ENCODE peak calls at places on chromosomes 6 and 20, in four cellular contexts. H is IMR-90, X is H9, N is mesenchymal stem cell. Q is an unnamed sample.

GRCh38 chr6:169166896-169167580 is 86.6 kb downstream of the THBS2 start:
- DNase-seq in H (no peak), X (no peak), N (no peak), Q (no peak)

GRCh38 chr6:42294759-42295158 is 77.1 kb upstream of the MRPS10 start:
- DNase-seq in H (peak; percentile 76), X (no peak), N (peak; percentile 81), Q (no peak)

GRCh38 chr20:39588148-39588757 is 626.1 kb downstream of the DHX35 start:
- DNase-seq in H (no peak), X (no peak), N (no peak), Q (no peak)

GRCh38 chr6:48061630-48062029 is 49.4 kb downstream of the PTCHD4 start:
- DNase-seq in H (peak; percentile 12), X (no peak), N (peak; percentile 30), Q (no peak)

GRCh38 chr6:95589826-95590570 is 12.7 kb downstream of the MANEA start:
- DNase-seq in H (no peak), X (no peak), N (no peak), Q (no peak)

GRCh38 chr6:128067446-128068109 is 166.7 kb upstream of the THEMIS start:
- DNase-seq in H (no peak), X (peak; percentile 17), N (no peak), Q (no peak)

GRCh38 chr6:118746100-118746874 is 94.9 kb upstream of the CEP85L start:
- DNase-seq in H (no peak), X (no peak), N (no peak), Q (no peak)

GRCh38 chr6:157020398-157021266 is 243.5 kb downstream of the ARID1B start:
- DNase-seq in H (peak; percentile 67), X (peak; percentile 49), N (peak; percentile 79), Q (no peak)

GRCh38 chr20:59831901-59832240 is 101.6 kb downstream of the SYCP2 start:
- DNase-seq in H (no peak), X (no peak), N (no peak), Q (no peak)

GRCh38 chr20:44207066-44207723 is 3.4 kb downstream of the OSER1 start:
- DNase-seq in H (peak; percentile 35), X (no peak), N (no peak), Q (no peak)

GRCh38 chr6:45388328-45388727 is 10.6 kb upstream of the SUPT3H start:
- DNase-seq in H (peak; percentile 45), X (no peak), N (no peak), Q (no peak)

GRCh38 chr6:148608211-148608951 is 138.4 kb upstream of the UST start:
- DNase-seq in H (peak; percentile 19), X (no peak), N (peak; percentile 42), Q (no peak)

GRCh38 chr6:166330612-166331011 is 11.7 kb downstream of the SFT2D1 start:
- DNase-seq in H (peak; percentile 23), X (peak; percentile 97), N (peak; percentile 40), Q (peak; percentile 51)

GRCh38 chr6:1672379-1672778 is 62.7 kb downstream of the FOXC1 start:
- DNase-seq in H (peak; percentile 31), X (no peak), N (no peak), Q (no peak)

GRCh38 chr20:21516861-21517565 is 3.1 kb upstream of the NKX2-2 start:
- DNase-seq in H (no peak), X (peak; percentile 55), N (no peak), Q (no peak)

GRCh38 chr6:116329156-116329555 is 41.6 kb upstream of the DSE start:
- DNase-seq in H (peak; percentile 38), X (no peak), N (peak; percentile 42), Q (no peak)

GRCh38 chr20:33651562-33652048 is 10.5 kb upstream of the C20orf144 start:
- DNase-seq in H (no peak), X (no peak), N (no peak), Q (no peak)

GRCh38 chr6:160238786-160239751 is 19.6 kb downstream of the SLC22A2 start:
- DNase-seq in H (no peak), X (no peak), N (no peak), Q (no peak)

GRCh38 chr20:20255104-20255503 is 112.8 kb upstream of the INSM1 start:
- DNase-seq in H (no peak), X (no peak), N (no peak), Q (no peak)

GRCh38 chr6:22519237-22519636 is 50.1 kb upstream of the HDGFL1 start:
- DNase-seq in H (no peak), X (no peak), N (no peak), Q (no peak)

GRCh38 chr6:31680226-31680840 is 534 bp downstream of the LY6G5C start:
- DNase-seq in H (no peak), X (no peak), N (no peak), Q (no peak)

GRCh38 chr6:170147056-170147787 is 143.7 kb downstream of the DLL1 start:
- DNase-seq in H (no peak), X (no peak), N (no peak), Q (no peak)

GRCh38 chr6:125004198-125004597 is 42.0 kb downstream of the RNF217 start:
- DNase-seq in H (no peak), X (no peak), N (peak; percentile 20), Q (no peak)

GRCh38 chr6:157768304-157768703 is 54.7 kb upstream of the SNX9 start:
- DNase-seq in H (no peak), X (no peak), N (no peak), Q (no peak)

GRCh38 chr6:144415014-144415413 is 129.9 kb downstream of the UTRN start:
- DNase-seq in H (peak; percentile 90), X (no peak), N (peak; percentile 80), Q (no peak)

GRCh38 chr6:52393780-52394179 is 26.4 kb upstream of the EFHC1 start:
- DNase-seq in H (no peak), X (no peak), N (no peak), Q (no peak)

GRCh38 chr20:6058684-6059295 is 4.9 kb upstream of the LRRN4 start:
- DNase-seq in H (no peak), X (no peak), N (peak; percentile 71), Q (no peak)

GRCh38 chr6:25951296-25952032 is 11.1 kb upstream of the TRIM38 start:
- DNase-seq in H (no peak), X (no peak), N (no peak), Q (no peak)

GRCh38 chr6:30263734-30264133 is 50.5 kb upstream of the TRIM26 start:
- DNase-seq in H (peak; percentile 72), X (no peak), N (peak; percentile 54), Q (no peak)

GRCh38 chr20:33731693-33732165 is at the start of gene ZNF341:
- DNase-seq in H (peak; percentile 76), X (peak; percentile 90), N (peak; percentile 83), Q (peak; percentile 91)

GRCh38 chr6:53038148-53038547 is 27.1 kb upstream of the FBXO9 start:
- DNase-seq in H (peak; percentile 43), X (no peak), N (peak; percentile 21), Q (no peak)

GRCh38 chr6:91117550-91117949 is 530.7 kb upstream of the MAP3K7 start:
- DNase-seq in H (no peak), X (no peak), N (no peak), Q (no peak)

GRCh38 chr6:4884646-4885427 is 108.6 kb downstream of the CDYL start:
- DNase-seq in H (no peak), X (no peak), N (no peak), Q (no peak)

GRCh38 chr20:24465730-24466129 is 3.7 kb upstream of the SYNDIG1 start:
- DNase-seq in H (no peak), X (no peak), N (no peak), Q (no peak)

GRCh38 chr6:108597601-108598315 is 37.0 kb downstream of the FOXO3 start:
- DNase-seq in H (peak; percentile 38), X (no peak), N (peak; percentile 29), Q (no peak)

GRCh38 chr20:21571841-21572690 is 58.2 kb upstream of the NKX2-2 start:
- DNase-seq in H (no peak), X (no peak), N (peak; percentile 1), Q (peak; percentile 24)

GRCh38 chr6:7727150-7727950 is 1.5 kb downstream of the BMP6 start:
- DNase-seq in H (no peak), X (peak; percentile 67), N (peak; percentile 36), Q (peak; percentile 47)
- H4K8ac ChIP-seq in H (no peak overlapping the region), X (no peak overlapping the region), N (no peak overlapping the region), Q (no peak overlapping the region)

GRCh38 chr6:14732226-14732844 is 513.5 kb upstream of the JARID2 start:
- DNase-seq in H (no peak), X (no peak), N (no peak), Q (no peak)
- H3K4me2 ChIP-seq in H (peak overlapping the region; percentile 8), X (no peak overlapping the region), N (no peak overlapping the region), Q (no peak overlapping the region)

GRCh38 chr20:3470208-3470626 is 601 bp upstream of the ATRN start:
- DNase-seq in H (no peak), X (no peak), N (no peak), Q (no peak)

GRCh38 chr20:3473324-3473723 is 2.5 kb downstream of the ATRN start:
- DNase-seq in H (no peak), X (no peak), N (no peak), Q (no peak)

GRCh38 chr20:3471397-3472021 is 691 bp downstream of the ATRN start:
- DNase-seq in H (no peak), X (no peak), N (peak; percentile 2), Q (no peak)

GRCh38 chr20:3472105-3472504 is 1.3 kb downstream of the ATRN start:
- DNase-seq in H (no peak), X (no peak), N (no peak), Q (no peak)

GRCh38 chr20:3470627-3471396 is at the start of gene ATRN:
- DNase-seq in H (peak; percentile 89), X (peak; percentile 81), N (peak; percentile 90), Q (peak; percentile 84)
- H3K18ac ChIP-seq in H (peak within 1 kb of the TSS; percentile 84), X (peak within 1 kb of the TSS; percentile 12), N (peak within 1 kb of the TSS; percentile 96), Q (peak within 1 kb of the TSS; percentile 98)

DNA sequence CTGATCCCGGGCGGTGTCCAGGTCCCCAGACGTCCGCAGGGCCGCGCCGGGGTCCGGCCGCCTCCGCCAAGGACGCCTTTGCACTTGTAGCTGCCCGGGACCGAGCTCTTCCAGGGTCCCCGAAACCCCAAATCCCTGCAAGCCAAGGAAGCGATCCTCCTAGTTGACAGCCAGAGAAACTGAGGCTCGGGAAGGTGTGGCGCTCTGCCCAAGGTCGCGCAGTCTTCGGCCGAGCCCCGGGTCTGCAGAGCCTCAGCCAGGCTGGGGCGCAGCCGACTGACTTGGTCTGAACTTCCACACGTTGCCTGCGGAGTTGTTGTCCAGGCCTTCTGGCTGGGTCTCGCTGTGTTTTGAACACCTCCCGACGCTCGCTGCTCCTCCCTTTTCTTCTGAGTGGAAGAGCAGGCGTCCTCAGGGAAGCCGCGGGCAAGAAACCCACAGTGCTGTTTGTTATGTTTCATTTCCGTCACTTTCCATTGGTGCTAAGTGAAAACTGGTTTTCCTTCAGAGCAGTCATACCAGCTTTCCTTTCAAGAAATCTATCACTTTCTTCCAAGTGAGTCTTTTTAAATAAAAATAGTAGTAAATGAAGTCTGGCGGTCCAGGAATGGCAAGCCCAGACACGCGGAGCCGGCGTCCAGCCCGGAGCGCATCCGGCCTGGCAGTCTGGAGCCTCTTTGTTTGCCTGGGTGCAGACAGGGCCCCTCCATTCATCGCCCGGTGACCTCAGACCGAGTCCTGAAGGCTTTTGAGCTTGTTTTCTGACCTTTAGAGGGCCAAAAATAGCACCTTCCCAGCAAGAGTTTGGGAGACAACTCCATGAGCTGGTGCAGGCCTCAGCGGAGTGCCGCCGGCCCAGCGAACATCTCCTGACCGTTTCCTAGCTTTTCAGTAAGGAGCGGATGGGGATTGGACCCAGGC is 698 bp downstream of the FAM210B start:
- DNase-seq in H (peak; percentile 73), X (peak; percentile 39), N (peak; percentile 82), Q (peak; percentile 27)
- H4K8ac ChIP-seq in H (peak overlapping the region; percentile 90), X (no peak overlapping the region), N (peak overlapping the region; percentile 67), Q (no peak overlapping the region)